ENCODE peak calls at places on chromosomes 4 and X, in seven cellular contexts. One of them, this sample, is unnamed.

GRCh38 chr4:6641164-6641970 is 882 bp downstream of the MRFAP1 start:
- DNase-seq in body of pancreas: peak; percentile 51
- DNase-seq in CD4-positive, CD25-positive, alpha-beta regulatory T cell: peak; percentile 43
- DNase-seq in heart right ventricle: peak; percentile 32
- DNase-seq in IMR-90: peak; percentile 42
- DNase-seq in H7: peak; percentile 67
- DNase-seq in CD8-positive, alpha-beta memory T cell: peak; percentile 61
- DNase-seq in this sample: peak; percentile 55

GRCh38 chr4:173367285-173367684 is 3.5 kb upstream of the SAP30 start:
- DNase-seq in CD8-positive, alpha-beta memory T cell: no peak
- DNase-seq in CD4-positive, CD25-positive, alpha-beta regulatory T cell: no peak
- DNase-seq in H7: no peak
- DNase-seq in heart right ventricle: no peak
- DNase-seq in IMR-90: peak; percentile 22
- DNase-seq in body of pancreas: no peak
- DNase-seq in this sample: no peak

GRCh38 chrX:18129694-18130093 is 91.0 kb downstream of the BEND2 start:
- DNase-seq in CD4-positive, CD25-positive, alpha-beta regulatory T cell: no peak
- DNase-seq in heart right ventricle: no peak
- DNase-seq in CD8-positive, alpha-beta memory T cell: no peak
- DNase-seq in body of pancreas: no peak
- DNase-seq in H7: no peak
- DNase-seq in IMR-90: no peak
- DNase-seq in this sample: no peak

GRCh38 chr4:54961357-54961975 is 163.9 kb downstream of the KDR start:
- DNase-seq in CD4-positive, CD25-positive, alpha-beta regulatory T cell: no peak
- DNase-seq in heart right ventricle: no peak
- DNase-seq in H7: peak; percentile 22
- DNase-seq in body of pancreas: no peak
- DNase-seq in CD8-positive, alpha-beta memory T cell: no peak
- DNase-seq in IMR-90: peak; percentile 52
- DNase-seq in this sample: peak; percentile 45

GRCh38 chrX:68090266-68090665 is 343.0 kb downstream of the OPHN1 start:
- DNase-seq in CD4-positive, CD25-positive, alpha-beta regulatory T cell: no peak
- DNase-seq in body of pancreas: no peak
- DNase-seq in IMR-90: no peak
- DNase-seq in heart right ventricle: no peak
- DNase-seq in H7: no peak
- DNase-seq in CD8-positive, alpha-beta memory T cell: no peak
- DNase-seq in this sample: no peak

GRCh38 chrX:72271812-72272211 is 5.2 kb downstream of the RPS4X start:
- DNase-seq in H7: no peak
- DNase-seq in IMR-90: no peak
- DNase-seq in heart right ventricle: no peak
- DNase-seq in CD8-positive, alpha-beta memory T cell: no peak
- DNase-seq in CD4-positive, CD25-positive, alpha-beta regulatory T cell: no peak
- DNase-seq in body of pancreas: no peak
- DNase-seq in this sample: no peak

GRCh38 chr4:27154706-27155105 is 294.1 kb downstream of the STIM2 start:
- DNase-seq in heart right ventricle: no peak
- DNase-seq in IMR-90: peak; percentile 44
- DNase-seq in CD8-positive, alpha-beta memory T cell: no peak
- DNase-seq in H7: no peak
- DNase-seq in CD4-positive, CD25-positive, alpha-beta regulatory T cell: no peak
- DNase-seq in body of pancreas: no peak
- DNase-seq in this sample: no peak

GRCh38 chrX:91081873-91082272 is 352.8 kb upstream of the PABPC5 start:
- DNase-seq in H7: no peak
- DNase-seq in CD8-positive, alpha-beta memory T cell: no peak
- DNase-seq in body of pancreas: no peak
- DNase-seq in IMR-90: no peak
- DNase-seq in heart right ventricle: no peak
- DNase-seq in CD4-positive, CD25-positive, alpha-beta regulatory T cell: no peak
- DNase-seq in this sample: no peak

GRCh38 chr4:69656653-69657158 is 3.7 kb upstream of the UGT2A1 start:
- DNase-seq in heart right ventricle: no peak
- DNase-seq in H7: peak; percentile 4
- DNase-seq in IMR-90: no peak
- DNase-seq in CD8-positive, alpha-beta memory T cell: no peak
- DNase-seq in CD4-positive, CD25-positive, alpha-beta regulatory T cell: no peak
- DNase-seq in body of pancreas: no peak
- DNase-seq in this sample: no peak

GRCh38 chr4:8916251-8916913 is 44.7 kb upstream of the HMX1 start:
- DNase-seq in body of pancreas: peak; percentile 2
- DNase-seq in H7: peak; percentile 40
- DNase-seq in IMR-90: no peak
- DNase-seq in CD8-positive, alpha-beta memory T cell: no peak
- DNase-seq in CD4-positive, CD25-positive, alpha-beta regulatory T cell: no peak
- DNase-seq in heart right ventricle: no peak
- DNase-seq in this sample: no peak

GRCh38 chr4:48033825-48034413 is 17.3 kb downstream of the NIPAL1 start:
- DNase-seq in CD4-positive, CD25-positive, alpha-beta regulatory T cell: peak; percentile 30
- DNase-seq in CD8-positive, alpha-beta memory T cell: peak; percentile 43
- DNase-seq in body of pancreas: peak; percentile 52
- DNase-seq in H7: peak; percentile 45
- DNase-seq in IMR-90: peak; percentile 3
- DNase-seq in heart right ventricle: no peak
- DNase-seq in this sample: peak; percentile 54

GRCh38 chr4:156898373-156899117 is 73.1 kb downstream of the PDGFC start:
- DNase-seq in CD4-positive, CD25-positive, alpha-beta regulatory T cell: no peak
- DNase-seq in H7: no peak
- DNase-seq in IMR-90: peak; percentile 29
- DNase-seq in CD8-positive, alpha-beta memory T cell: no peak
- DNase-seq in heart right ventricle: no peak
- DNase-seq in body of pancreas: no peak
- DNase-seq in this sample: no peak

GRCh38 chr4:99833766-99834165 is 17.1 kb downstream of the DAPP1 start:
- DNase-seq in IMR-90: no peak
- DNase-seq in body of pancreas: no peak
- DNase-seq in H7: no peak
- DNase-seq in CD8-positive, alpha-beta memory T cell: no peak
- DNase-seq in heart right ventricle: no peak
- DNase-seq in CD4-positive, CD25-positive, alpha-beta regulatory T cell: no peak
- DNase-seq in this sample: no peak

GRCh38 chr4:119735136-119735770 is 106.6 kb upstream of the PDE5A start:
- DNase-seq in IMR-90: peak; percentile 99
- DNase-seq in heart right ventricle: no peak
- DNase-seq in CD8-positive, alpha-beta memory T cell: no peak
- DNase-seq in CD4-positive, CD25-positive, alpha-beta regulatory T cell: no peak
- DNase-seq in body of pancreas: no peak
- DNase-seq in H7: no peak
- DNase-seq in this sample: no peak

GRCh38 chr4:99540287-99540939 is 23.4 kb downstream of the TRMT10A start:
- DNase-seq in IMR-90: no peak
- DNase-seq in body of pancreas: no peak
- DNase-seq in CD4-positive, CD25-positive, alpha-beta regulatory T cell: no peak
- DNase-seq in CD8-positive, alpha-beta memory T cell: no peak
- DNase-seq in heart right ventricle: no peak
- DNase-seq in H7: no peak
- DNase-seq in this sample: no peak

GRCh38 chr4:17597517-17597916 is 16.9 kb upstream of the MED28 start:
- DNase-seq in IMR-90: peak; percentile 6
- DNase-seq in CD8-positive, alpha-beta memory T cell: no peak
- DNase-seq in CD4-positive, CD25-positive, alpha-beta regulatory T cell: no peak
- DNase-seq in heart right ventricle: no peak
- DNase-seq in body of pancreas: no peak
- DNase-seq in H7: no peak
- DNase-seq in this sample: no peak

GRCh38 chr4:107742196-107742595 is 22.2 kb upstream of the PAPSS1 start:
- DNase-seq in CD8-positive, alpha-beta memory T cell: no peak
- DNase-seq in H7: no peak
- DNase-seq in IMR-90: no peak
- DNase-seq in heart right ventricle: no peak
- DNase-seq in CD4-positive, CD25-positive, alpha-beta regulatory T cell: no peak
- DNase-seq in body of pancreas: no peak
- DNase-seq in this sample: no peak

GRCh38 chrX:1465261-1466231 is 12.8 kb upstream of the ASMTL start:
- DNase-seq in H7: no peak
- DNase-seq in CD4-positive, CD25-positive, alpha-beta regulatory T cell: no peak
- DNase-seq in body of pancreas: no peak
- DNase-seq in heart right ventricle: no peak
- DNase-seq in IMR-90: no peak
- DNase-seq in CD8-positive, alpha-beta memory T cell: no peak
- DNase-seq in this sample: no peak

GRCh38 chrX:154525606-154526490 is 9.8 kb upstream of the FAM3A start:
- DNase-seq in CD8-positive, alpha-beta memory T cell: no peak
- DNase-seq in IMR-90: no peak
- DNase-seq in H7: no peak
- DNase-seq in body of pancreas: no peak
- DNase-seq in CD4-positive, CD25-positive, alpha-beta regulatory T cell: no peak
- DNase-seq in heart right ventricle: no peak
- DNase-seq in this sample: no peak

GRCh38 chr4:13980317-13980716 is 352.8 kb upstream of the BOD1L1 start:
- DNase-seq in CD4-positive, CD25-positive, alpha-beta regulatory T cell: no peak
- DNase-seq in body of pancreas: no peak
- DNase-seq in IMR-90: peak; percentile 96
- DNase-seq in H7: no peak
- DNase-seq in heart right ventricle: no peak
- DNase-seq in CD8-positive, alpha-beta memory T cell: no peak
- DNase-seq in this sample: no peak

GRCh38 chr4:86935833-86936721 is 1.3 kb downstream of the AFF1 start:
- DNase-seq in CD8-positive, alpha-beta memory T cell: peak; percentile 70
- DNase-seq in body of pancreas: peak; percentile 69
- DNase-seq in H7: peak; percentile 84
- DNase-seq in heart right ventricle: peak; percentile 31
- DNase-seq in CD4-positive, CD25-positive, alpha-beta regulatory T cell: peak; percentile 66
- DNase-seq in IMR-90: peak; percentile 57
- DNase-seq in this sample: peak; percentile 78

GRCh38 chrX:123773258-123773978 is 40.6 kb upstream of the THOC2 start:
- DNase-seq in body of pancreas: no peak
- DNase-seq in IMR-90: no peak
- DNase-seq in heart right ventricle: no peak
- DNase-seq in CD4-positive, CD25-positive, alpha-beta regulatory T cell: no peak
- DNase-seq in H7: no peak
- DNase-seq in CD8-positive, alpha-beta memory T cell: no peak
- DNase-seq in this sample: no peak

GRCh38 chr4:37717575-37717974 is 31.4 kb upstream of the RELL1 start:
- DNase-seq in CD8-positive, alpha-beta memory T cell: no peak
- DNase-seq in IMR-90: peak; percentile 92
- DNase-seq in heart right ventricle: no peak
- DNase-seq in body of pancreas: no peak
- DNase-seq in CD4-positive, CD25-positive, alpha-beta regulatory T cell: no peak
- DNase-seq in H7: no peak
- DNase-seq in this sample: no peak

GRCh38 chr4:147518846-147519767 is 38.2 kb downstream of the EDNRA start:
- DNase-seq in H7: peak; percentile 41
- DNase-seq in CD8-positive, alpha-beta memory T cell: peak; percentile 23
- DNase-seq in CD4-positive, CD25-positive, alpha-beta regulatory T cell: peak; percentile 9
- DNase-seq in heart right ventricle: no peak
- DNase-seq in IMR-90: peak; percentile 86
- DNase-seq in body of pancreas: peak; percentile 60
- DNase-seq in this sample: peak; percentile 21

DNA sequence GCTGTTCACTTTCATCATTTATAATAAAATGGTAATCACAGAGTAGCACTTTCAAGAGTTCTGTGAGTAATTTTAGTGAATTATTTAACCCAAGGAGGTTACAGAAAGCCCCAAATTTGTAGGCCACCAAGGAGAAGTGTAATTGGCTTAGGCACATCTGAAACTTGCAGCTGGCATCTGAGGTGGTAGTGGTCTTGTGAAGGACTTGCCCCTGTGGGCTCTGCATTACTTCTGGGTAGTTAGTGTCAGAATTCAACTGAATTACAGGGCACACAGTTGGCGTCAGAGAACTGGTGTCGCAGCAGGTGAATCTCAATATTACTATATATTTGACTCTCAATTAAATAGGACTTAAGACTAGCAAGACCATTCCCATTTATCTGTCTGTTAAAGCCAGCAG is 36.9 kb downstream of the GPR174 start:
- DNase-seq in H7: no peak
- DNase-seq in CD8-positive, alpha-beta memory T cell: no peak
- DNase-seq in IMR-90: no peak
- DNase-seq in CD4-positive, CD25-positive, alpha-beta regulatory T cell: no peak
- DNase-seq in heart right ventricle: no peak
- DNase-seq in body of pancreas: no peak
- DNase-seq in this sample: no peak
- H3K27me3 ChIP-seq in H7: no peaks in the 10 kb centered on the region
- H3K27me3 ChIP-seq in CD8-positive, alpha-beta memory T cell: no peaks in the 10 kb centered on the region
- H3K27me3 ChIP-seq in IMR-90: no peaks in the 10 kb centered on the region
- H3K27me3 ChIP-seq in CD4-positive, CD25-positive, alpha-beta regulatory T cell: no peaks in the 10 kb centered on the region
- H3K27me3 ChIP-seq in heart right ventricle: no peaks in the 10 kb centered on the region
- H3K27me3 ChIP-seq in body of pancreas: no peaks in the 10 kb centered on the region
- H3K27me3 ChIP-seq in this sample: no peaks in the 10 kb centered on the region

DNA sequence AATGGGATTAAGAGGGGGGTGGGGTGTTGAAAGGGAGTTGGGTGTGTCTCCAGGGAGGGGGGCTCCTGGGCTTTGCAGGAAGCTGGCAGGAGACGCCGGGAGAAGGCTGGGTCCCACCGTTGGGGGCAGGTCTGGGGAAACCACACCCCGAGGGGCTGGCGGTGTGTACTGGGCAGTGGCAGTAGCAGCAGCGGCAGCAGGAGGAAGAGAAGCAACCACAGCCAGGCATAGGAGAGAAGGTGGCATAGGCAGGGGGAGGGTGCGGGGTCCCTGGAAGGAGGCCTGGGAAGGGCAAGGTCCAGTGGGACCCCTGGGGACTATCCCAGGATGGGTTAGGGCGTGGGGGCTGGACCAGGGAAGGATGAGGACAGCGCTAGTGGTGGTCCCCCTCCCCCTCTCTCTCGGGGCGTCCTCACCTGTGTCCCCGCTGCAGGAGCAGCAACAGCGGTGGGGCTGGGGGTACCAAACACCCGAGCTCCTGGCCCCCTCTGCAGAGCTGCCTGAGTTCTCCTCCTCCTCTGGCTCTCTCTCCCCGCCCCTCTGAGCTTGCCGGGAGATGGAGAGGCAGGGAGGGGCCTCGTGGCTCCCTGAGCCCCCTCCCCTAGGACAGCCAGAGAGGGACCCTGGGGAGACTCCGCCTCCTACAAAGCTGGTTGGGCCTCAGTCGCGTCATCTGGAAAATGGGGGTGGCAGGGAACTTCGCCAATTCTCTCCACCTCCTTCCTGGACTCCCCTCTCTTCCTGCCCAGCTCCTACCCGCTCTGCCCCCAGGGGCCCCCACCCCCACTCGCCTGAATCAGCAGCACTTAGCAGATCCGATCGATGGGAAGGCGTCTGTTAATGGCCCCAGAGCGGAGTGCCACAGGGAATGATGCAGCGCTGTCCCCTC is at the start of gene KCND1:
- DNase-seq in body of pancreas: peak; percentile 30
- DNase-seq in heart right ventricle: peak; percentile 34
- DNase-seq in CD4-positive, CD25-positive, alpha-beta regulatory T cell: no peak
- DNase-seq in IMR-90: peak; percentile 46
- DNase-seq in H7: peak; percentile 96
- DNase-seq in CD8-positive, alpha-beta memory T cell: no peak
- DNase-seq in this sample: no peak
- H3K4me3 ChIP-seq in body of pancreas: no peak within 1 kb of the TSS
- H3K4me3 ChIP-seq in heart right ventricle: peak within 1 kb of the TSS; percentile 28
- H3K4me3 ChIP-seq in CD4-positive, CD25-positive, alpha-beta regulatory T cell: no peak within 1 kb of the TSS
- H3K4me3 ChIP-seq in IMR-90: peak within 1 kb of the TSS; percentile 50
- H3K4me3 ChIP-seq in H7: peak within 1 kb of the TSS; percentile 58
- H3K4me3 ChIP-seq in CD8-positive, alpha-beta memory T cell: no peak within 1 kb of the TSS
- H3K4me3 ChIP-seq in this sample: peak within 1 kb of the TSS; percentile 30

GRCh38 chr4:20723463-20723862 is 23.2 kb downstream of the PACRGL start:
- DNase-seq in body of pancreas: no peak
- DNase-seq in CD4-positive, CD25-positive, alpha-beta regulatory T cell: no peak
- DNase-seq in H7: no peak
- DNase-seq in heart right ventricle: no peak
- DNase-seq in IMR-90: no peak
- DNase-seq in CD8-positive, alpha-beta memory T cell: no peak
- DNase-seq in this sample: no peak
- H3K36me3 ChIP-seq in body of pancreas: peaks cover 15% of the 10 kb centered on the region
- H3K36me3 ChIP-seq in CD4-positive, CD25-positive, alpha-beta regulatory T cell: peaks cover 40% of the 10 kb centered on the region
- H3K36me3 ChIP-seq in H7: peaks cover 2% of the 10 kb centered on the region
- H3K36me3 ChIP-seq in heart right ventricle: peaks cover 94% of the 10 kb centered on the region
- H3K36me3 ChIP-seq in IMR-90: peaks cover 12% of the 10 kb centered on the region
- H3K36me3 ChIP-seq in CD8-positive, alpha-beta memory T cell: peaks cover 9% of the 10 kb centered on the region
- H3K36me3 ChIP-seq in this sample: peaks cover 5% of the 10 kb centered on the region

GRCh38 chr4:1512738-1513660 is 106.8 kb upstream of the NKX1-1 start:
- DNase-seq in body of pancreas: peak; percentile 49
- DNase-seq in H7: peak; percentile 97
- DNase-seq in CD4-positive, CD25-positive, alpha-beta regulatory T cell: no peak
- DNase-seq in IMR-90: no peak
- DNase-seq in heart right ventricle: peak; percentile 49
- DNase-seq in CD8-positive, alpha-beta memory T cell: peak; percentile 37
- DNase-seq in this sample: peak; percentile 63
- H3K27me3 ChIP-seq in body of pancreas: no peaks in the 10 kb centered on the region
- H3K27me3 ChIP-seq in H7: peaks cover 3% of the 10 kb centered on the region
- H3K27me3 ChIP-seq in CD4-positive, CD25-positive, alpha-beta regulatory T cell: peaks cover 5% of the 10 kb centered on the region
- H3K27me3 ChIP-seq in IMR-90: peaks cover 62% of the 10 kb centered on the region
- H3K27me3 ChIP-seq in heart right ventricle: peaks cover 32% of the 10 kb centered on the region
- H3K27me3 ChIP-seq in CD8-positive, alpha-beta memory T cell: no peaks in the 10 kb centered on the region
- H3K27me3 ChIP-seq in this sample: peaks cover 3% of the 10 kb centered on the region

This sample was measured in naive thymus-derived CD4-positive, alpha-beta T cell.